ENCODE peak calls at places on chromosomes 12 and 14, in four cellular contexts. One of them, this sample, is unnamed. For H3K27me3, the result is how much of the 10 kb centered on the place peaks cover.

GRCh38 chr12:65892905-65893304 is 68.6 kb downstream of the HMGA2 start:
- DNase-seq in endodermal cell: peak
- DNase-seq in neural progenitor cell: no peak
- DNase-seq in heart right ventricle: no peak
- DNase-seq in this sample: no peak

GRCh38 chr14:96424104-96424989 is 32.4 kb downstream of the AK7 start:
- DNase-seq in endodermal cell: no peak
- DNase-seq in neural progenitor cell: peak
- DNase-seq in heart right ventricle: peak
- DNase-seq in this sample: no peak

GRCh38 chr12:25764892-25765291 is 193.6 kb upstream of the RASSF8 start:
- DNase-seq in endodermal cell: no peak
- DNase-seq in neural progenitor cell: no peak
- DNase-seq in heart right ventricle: no peak
- DNase-seq in this sample: no peak

GRCh38 chr12:7588703-7589329 is 76.9 kb downstream of the APOBEC1 start:
- DNase-seq in endodermal cell: peak
- DNase-seq in neural progenitor cell: peak
- DNase-seq in heart right ventricle: peak
- DNase-seq in this sample: no peak

GRCh38 chr12:6272300-6273208 is 37.9 kb upstream of the PLEKHG6 start:
- DNase-seq in endodermal cell: peak
- DNase-seq in neural progenitor cell: no peak
- DNase-seq in heart right ventricle: no peak
- DNase-seq in this sample: peak

GRCh38 chr14:70664698-70665447 is 23.2 kb downstream of the TTC9 start:
- DNase-seq in endodermal cell: no peak
- DNase-seq in neural progenitor cell: no peak
- DNase-seq in heart right ventricle: no peak
- DNase-seq in this sample: no peak

GRCh38 chr12:56590237-56590830 is 39.8 kb downstream of the BAZ2A start:
- DNase-seq in endodermal cell: peak
- DNase-seq in neural progenitor cell: peak
- DNase-seq in heart right ventricle: no peak
- DNase-seq in this sample: no peak

GRCh38 chr14:34423445-34423844 is 38.6 kb downstream of the SPTSSA start:
- DNase-seq in endodermal cell: no peak
- DNase-seq in neural progenitor cell: peak
- DNase-seq in heart right ventricle: no peak
- DNase-seq in this sample: no peak

GRCh38 chr14:75794615-75795038 is 133.6 kb downstream of the TTLL5 start:
- DNase-seq in endodermal cell: no peak
- DNase-seq in neural progenitor cell: no peak
- DNase-seq in heart right ventricle: no peak
- DNase-seq in this sample: no peak

GRCh38 chr14:75793806-75794205 is 132.8 kb downstream of the TTLL5 start:
- DNase-seq in endodermal cell: no peak
- DNase-seq in neural progenitor cell: no peak
- DNase-seq in heart right ventricle: peak
- DNase-seq in this sample: no peak
- TF ChIP-seq CTCF in endodermal cell: peak
- TF ChIP-seq CTCF in neural progenitor cell: peak
- TF ChIP-seq CTCF in heart right ventricle: peak
- TF ChIP-seq CTCF in this sample: no peak

GRCh38 chr12:57630891-57631433 is 2.0 kb downstream of the B4GALNT1 start:
- DNase-seq in endodermal cell: peak
- DNase-seq in neural progenitor cell: peak
- DNase-seq in heart right ventricle: no peak
- DNase-seq in this sample: no peak
- H3K27me3 ChIP-seq in endodermal cell: half or more
- H3K27me3 ChIP-seq in neural progenitor cell: half or more
- H3K27me3 ChIP-seq in heart right ventricle: half or more
- H3K27me3 ChIP-seq in this sample: under half

GRCh38 chr14:88023658-88024187 is 18.8 kb downstream of the GPR65 start:
- DNase-seq in endodermal cell: peak
- DNase-seq in neural progenitor cell: no peak
- DNase-seq in heart right ventricle: no peak
- DNase-seq in this sample: no peak

GRCh38 chr14:88030079-88030478 is 25.1 kb downstream of the GPR65 start:
- DNase-seq in endodermal cell: no peak
- DNase-seq in neural progenitor cell: no peak
- DNase-seq in heart right ventricle: no peak
- DNase-seq in this sample: no peak

GRCh38 chr14:88025350-88025749 is 20.4 kb downstream of the GPR65 start:
- DNase-seq in endodermal cell: no peak
- DNase-seq in neural progenitor cell: no peak
- DNase-seq in heart right ventricle: no peak
- DNase-seq in this sample: no peak

GRCh38 chr14:88029500-88029899 is 24.6 kb downstream of the GPR65 start:
- DNase-seq in endodermal cell: no peak
- DNase-seq in neural progenitor cell: no peak
- DNase-seq in heart right ventricle: no peak
- DNase-seq in this sample: no peak

DNA sequence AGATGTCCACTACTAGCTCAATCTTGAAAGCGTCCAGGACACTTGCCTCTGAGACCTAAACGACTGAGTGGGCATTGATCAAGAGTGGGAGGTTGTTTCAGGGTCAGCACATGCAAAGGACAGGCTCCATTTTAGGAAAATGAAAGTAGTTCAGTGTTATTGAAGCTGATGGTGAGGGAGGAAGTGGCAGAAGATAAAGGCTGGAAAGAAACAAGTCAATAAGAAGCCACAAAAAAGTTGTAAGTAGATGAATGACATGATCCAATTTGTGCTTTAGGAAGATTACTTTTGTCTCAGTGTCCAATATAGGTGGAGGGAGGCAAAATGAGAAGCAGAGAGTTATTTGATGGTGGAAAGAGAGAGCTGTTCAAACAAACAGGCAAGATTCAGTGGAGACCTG is 22.0 kb downstream of the GPR65 start:
- DNase-seq in endodermal cell: no peak
- DNase-seq in neural progenitor cell: no peak
- DNase-seq in heart right ventricle: no peak
- DNase-seq in this sample: no peak
- H3K4me3 ChIP-seq in endodermal cell: no peak
- H3K4me3 ChIP-seq in neural progenitor cell: no peak
- H3K4me3 ChIP-seq in heart right ventricle: no peak
- H3K4me3 ChIP-seq in this sample: no peak

GRCh38 chr12:105487961-105488360 is 157.5 kb downstream of the C12orf75 start:
- DNase-seq in endodermal cell: no peak
- DNase-seq in neural progenitor cell: no peak
- DNase-seq in heart right ventricle: no peak
- DNase-seq in this sample: no peak

GRCh38 chr12:105493091-105493615 is 162.7 kb downstream of the C12orf75 start:
- DNase-seq in endodermal cell: no peak
- DNase-seq in neural progenitor cell: no peak
- DNase-seq in heart right ventricle: no peak
- DNase-seq in this sample: no peak

DNA sequence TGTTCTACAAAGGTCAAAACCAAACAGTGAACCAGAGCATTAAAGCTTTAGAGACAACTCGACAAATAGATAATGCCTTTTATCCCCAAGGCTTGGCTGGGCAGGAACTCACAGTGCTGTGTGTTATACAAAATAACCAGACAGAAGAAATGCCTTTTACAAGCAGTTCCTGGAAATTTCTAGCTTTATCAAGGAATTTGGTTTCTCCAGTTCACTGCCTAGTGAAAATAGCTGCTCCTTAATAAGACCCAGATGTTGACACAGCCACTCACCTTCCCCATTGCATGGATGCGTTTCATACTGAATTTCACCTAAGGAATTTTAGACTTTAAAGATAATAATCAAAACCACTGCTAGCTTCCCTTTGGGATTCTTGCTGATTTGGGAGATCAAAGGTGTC is 162.1 kb downstream of the C12orf75 start:
- DNase-seq in endodermal cell: no peak
- DNase-seq in neural progenitor cell: no peak
- DNase-seq in heart right ventricle: no peak
- DNase-seq in this sample: no peak
- TF ChIP-seq CTCF in endodermal cell: no peak
- TF ChIP-seq CTCF in neural progenitor cell: no peak
- TF ChIP-seq CTCF in heart right ventricle: no peak
- TF ChIP-seq CTCF in this sample: no peak

GRCh38 chr14:36495666-36496065 is 24.4 kb downstream of the NKX2-1 start:
- DNase-seq in endodermal cell: no peak
- DNase-seq in neural progenitor cell: no peak
- DNase-seq in heart right ventricle: no peak
- DNase-seq in this sample: no peak
- H3K27me3 ChIP-seq in endodermal cell: half or more
- H3K27me3 ChIP-seq in neural progenitor cell: half or more
- H3K27me3 ChIP-seq in heart right ventricle: half or more
- H3K27me3 ChIP-seq in this sample: under half

This sample was measured in breast epithelium.